ENCODE peak calls at places on chromosomes 12 and 14, in five cellular contexts. D, P, Y, U and S are unnamed samples.

GRCh38 chr12:121033625-121034349 is 5.3 kb downstream of the OASL start:
- DNase-seq in D (peak; percentile 78), P (no peak), Y (peak; percentile 39), U (no peak), S (peak; percentile 87)

GRCh38 chr12:106282457-106283097 is 20.0 kb upstream of the TCP11L2 start:
- DNase-seq in D (peak; percentile 77), P (peak; percentile 78), Y (peak; percentile 67), U (peak; percentile 67), S (peak; percentile 78)

GRCh38 chr12:131808744-131809371 is 19.3 kb upstream of the MMP17 start:
- DNase-seq in D (peak; percentile 68), P (peak; percentile 58), Y (no peak), U (no peak), S (no peak)

GRCh38 chr12:87165733-87166375 is 863.3 kb downstream of the C12orf50 start:
- DNase-seq in D (no peak), P (no peak), Y (no peak), U (no peak), S (no peak)

GRCh38 chr14:63852271-63852816 is 460 bp upstream of the SYNE2 start:
- DNase-seq in D (peak; percentile 45), P (peak; percentile 81), Y (no peak), U (no peak), S (no peak)

GRCh38 chr12:88472248-88472647 is 108.0 kb downstream of the KITLG start:
- DNase-seq in D (peak; percentile 38), P (no peak), Y (no peak), U (no peak), S (peak; percentile 39)

GRCh38 chr14:52960627-52961026 is 9.8 kb upstream of the FERMT2 start:
- DNase-seq in D (no peak), P (no peak), Y (no peak), U (peak; percentile 8), S (peak; percentile 84)

GRCh38 chr14:104094056-104094708 is 8.7 kb downstream of the ASPG start:
- DNase-seq in D (no peak), P (peak; percentile 36), Y (no peak), U (no peak), S (no peak)

GRCh38 chr12:69067713-69068112 is 134.7 kb upstream of the CPM start:
- DNase-seq in D (no peak), P (no peak), Y (no peak), U (no peak), S (no peak)

GRCh38 chr12:1698638-1699214 is 7.9 kb downstream of the ADIPOR2 start:
- DNase-seq in D (no peak), P (no peak), Y (no peak), U (no peak), S (no peak)

GRCh38 chr12:70334742-70335141 is 31.3 kb upstream of the KCNMB4 start:
- DNase-seq in D (no peak), P (no peak), Y (no peak), U (no peak), S (no peak)

GRCh38 chr12:109710747-109711595 is 2.7 kb upstream of the FAM222A start:
- DNase-seq in D (peak; percentile 49), P (no peak), Y (no peak), U (no peak), S (no peak)

GRCh38 chr12:47156167-47156736 is 76.5 kb upstream of the AMIGO2 start:
- DNase-seq in D (peak; percentile 34), P (no peak), Y (no peak), U (no peak), S (no peak)

GRCh38 chr14:77593501-77593911 is 22.9 kb downstream of the SPTLC2 start:
- DNase-seq in D (peak; percentile 34), P (no peak), Y (no peak), U (no peak), S (peak; percentile 82)

GRCh38 chr12:13127476-13127875 is 24.0 kb upstream of the GSG1 start:
- DNase-seq in D (no peak), P (no peak), Y (no peak), U (no peak), S (peak; percentile 86)

GRCh38 chr12:103901518-103902173 is 28.6 kb upstream of the HSP90B1 start:
- DNase-seq in D (no peak), P (no peak), Y (no peak), U (no peak), S (no peak)

GRCh38 chr14:76884853-76885276 is 58.7 kb downstream of the LRRC74A start:
- DNase-seq in D (no peak), P (peak; percentile 41), Y (no peak), U (no peak), S (no peak)

GRCh38 chr14:67050892-67051291 is 138.3 kb upstream of the GARIN2 start:
- DNase-seq in D (no peak), P (no peak), Y (no peak), U (no peak), S (no peak)

GRCh38 chr12:95820096-95820703 is 29.6 kb upstream of the NTN4 start:
- DNase-seq in D (peak; percentile 76), P (peak; percentile 64), Y (peak; percentile 41), U (peak; percentile 50), S (peak; percentile 88)

GRCh38 chr14:73731111-73731510 is 16.9 kb upstream of the PNMA1 start:
- DNase-seq in D (no peak), P (no peak), Y (no peak), U (no peak), S (no peak)

GRCh38 chr12:27221625-27222387 is 22.3 kb upstream of the STK38L start:
- DNase-seq in D (no peak), P (no peak), Y (no peak), U (no peak), S (no peak)

GRCh38 chr14:32724864-32725550 is 213.7 kb upstream of the NPAS3 start:
- DNase-seq in D (peak; percentile 81), P (peak; percentile 15), Y (no peak), U (no peak), S (peak; percentile 7)

GRCh38 chr14:23209651-23210423 is 26.4 kb upstream of the SLC7A8 start:
- DNase-seq in D (no peak), P (no peak), Y (no peak), U (no peak), S (no peak)

GRCh38 chr12:91983935-91984334 is 161.7 kb downstream of the BTG1 start:
- DNase-seq in D (no peak), P (peak; percentile 38), Y (no peak), U (no peak), S (no peak)

GRCh38 chr12:86712425-86712843 is 456.2 kb upstream of the MGAT4C start:
- DNase-seq in D (peak; percentile 97), P (no peak), Y (peak; percentile 95), U (no peak), S (peak; percentile 98)

GRCh38 chr14:31988237-31988636 is 88.9 kb upstream of the ARHGAP5 start:
- DNase-seq in D (no peak), P (no peak), Y (no peak), U (no peak), S (no peak)

GRCh38 chr12:71565568-71565967 is 98.1 kb downstream of the ZFC3H1 start:
- DNase-seq in D (no peak), P (no peak), Y (no peak), U (no peak), S (no peak)

GRCh38 chr12:29113101-29113500 is 36.0 kb upstream of the FAR2 start:
- DNase-seq in D (peak; percentile 68), P (no peak), Y (peak; percentile 41), U (no peak), S (peak; percentile 85)

GRCh38 chr12:115452751-115453281 is 768.8 kb upstream of the TBX3 start:
- DNase-seq in D (no peak), P (peak; percentile 48), Y (no peak), U (peak; percentile 34), S (no peak)

GRCh38 chr12:80681-81190 is 14.2 kb downstream of the IQSEC3 start:
- DNase-seq in D (no peak), P (no peak), Y (no peak), U (no peak), S (no peak)

GRCh38 chr12:74483057-74483456 is 54.6 kb upstream of the ATXN7L3B start:
- DNase-seq in D (no peak), P (peak; percentile 2), Y (no peak), U (no peak), S (no peak)

GRCh38 chr12:107385518-107385917 is 292.2 kb upstream of the CRY1 start:
- DNase-seq in D (peak; percentile 42), P (peak; percentile 24), Y (no peak), U (no peak), S (peak; percentile 71)

GRCh38 chr12:131092911-131093901 is 139.5 kb downstream of the ADGRD1 start:
- DNase-seq in D (peak; percentile 21), P (no peak), Y (no peak), U (no peak), S (peak; percentile 66)

GRCh38 chr14:56008160-56008559 is 110.1 kb upstream of the PELI2 start:
- DNase-seq in D (no peak), P (no peak), Y (no peak), U (no peak), S (no peak)

GRCh38 chr14:75279739-75280447 is 1.3 kb downstream of the FOS start:
- DNase-seq in D (peak; percentile 57), P (peak; percentile 79), Y (no peak), U (peak; percentile 53), S (no peak)

GRCh38 chr14:100645200-100645985 is 58.2 kb upstream of the BEGAIN start:
- DNase-seq in D (peak; percentile 94), P (peak; percentile 97), Y (peak; percentile 76), U (peak; percentile 94), S (peak; percentile 90)
- H2AFZ ChIP-seq in D (no peak overlapping the region), P (peak overlapping the region; percentile 89), Y (no peak overlapping the region), U (peak overlapping the region; percentile 93), S (peak overlapping the region; percentile 67)

GRCh38 chr12:113467514-113468364 is 3.9 kb downstream of the LHX5 start:
- DNase-seq in D (no peak), P (peak; percentile 54), Y (no peak), U (peak; percentile 82), S (peak; percentile 37)
- TF ChIP-seq EZH2 in D (peak; percentile 93), P (peak; percentile 88), Y (no peak), U (no peak), S (peak; percentile 85)

GRCh38 chr12:77113971-77114370 is 48.6 kb upstream of the E2F7 start:
- DNase-seq in D (peak; percentile 51), P (no peak), Y (no peak), U (no peak), S (no peak)
- TF ChIP-seq EZH2phosphoT487 in D (no peak), P (no peak), Y (no peak), U (no peak), S (no peak)

GRCh38 chr14:62015248-62015647 is 253.0 kb downstream of the SNAPC1 start:
- DNase-seq in D (peak; percentile 19), P (no peak), Y (no peak), U (no peak), S (peak; percentile 39)
- H2AFZ ChIP-seq in D (no peak overlapping the region), P (no peak overlapping the region), Y (no peak overlapping the region), U (no peak overlapping the region), S (no peak overlapping the region)

DNA sequence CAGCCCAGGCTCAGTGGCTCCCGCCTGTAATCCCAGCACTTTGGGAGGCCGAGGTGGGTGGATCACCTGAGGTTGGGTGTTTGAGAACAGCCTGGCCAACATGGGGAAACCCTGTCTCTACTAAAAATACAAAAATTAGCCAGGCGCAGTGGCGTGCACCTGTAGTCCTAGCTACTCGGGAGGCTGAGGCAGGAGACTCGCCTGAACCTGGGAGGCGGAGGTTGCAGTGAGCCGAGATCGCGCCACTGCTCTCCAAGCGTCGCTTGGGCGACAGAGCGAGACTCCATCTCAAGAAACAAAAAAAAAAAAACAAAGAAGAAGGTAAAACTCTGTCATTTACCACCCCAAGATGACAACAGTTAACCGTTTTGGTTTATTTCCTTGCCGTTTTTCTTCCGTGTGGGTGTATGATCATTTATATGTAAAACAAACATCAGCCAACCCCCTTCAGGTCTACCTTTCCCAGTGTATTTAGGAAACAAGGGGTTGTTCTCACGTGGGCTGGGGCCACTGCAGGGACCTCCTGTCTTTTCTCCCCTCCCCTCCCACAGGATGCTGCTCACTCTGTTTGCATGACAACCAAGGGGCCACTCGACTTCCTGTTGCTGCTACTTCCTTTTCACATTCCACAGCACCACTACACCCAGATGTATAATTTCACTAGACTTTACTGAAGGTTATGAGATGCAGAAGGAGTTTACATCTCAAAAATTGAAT is 13.6 kb downstream of the TTC9 start:
- DNase-seq in D (no peak), P (peak; percentile 91), Y (no peak), U (no peak), S (no peak)
- TF ChIP-seq EZH2 in D (no peak), P (no peak), Y (no peak), U (no peak), S (no peak)